ENCODE peak calls at places on chromosomes 13 and 19, in six cellular contexts. One of them, this sample, is unnamed. For H3K27me3 and H3K36me3, the result is how much of the 10 kb centered on the place peaks cover.

GRCh38 chr13:44768233-44768632 is 192.1 kb upstream of the TSC22D1 start:
- DNase-seq in Caco-2: no peak
- DNase-seq in heart left ventricle: no peak
- DNase-seq in psoas muscle: no peak
- DNase-seq in cardiac muscle cell: peak
- DNase-seq in Panc1: no peak
- DNase-seq in this sample: peak

GRCh38 chr13:39577833-39578232 is 25.2 kb downstream of the LHFPL6 start:
- DNase-seq in psoas muscle: no peak
- DNase-seq in Panc1: no peak
- DNase-seq in cardiac muscle cell: no peak
- DNase-seq in Caco-2: no peak
- DNase-seq in heart left ventricle: peak
- DNase-seq in this sample: no peak

GRCh38 chr13:99314640-99315176 is 7.5 kb upstream of the GPR183 start:
- DNase-seq in heart left ventricle: no peak
- DNase-seq in Caco-2: no peak
- DNase-seq in psoas muscle: no peak
- DNase-seq in Panc1: no peak
- DNase-seq in cardiac muscle cell: peak
- DNase-seq in this sample: peak

GRCh38 chr13:24923305-24923640 is 159.3 kb downstream of the RNF17 start:
- DNase-seq in Panc1: no peak
- DNase-seq in cardiac muscle cell: peak
- DNase-seq in heart left ventricle: no peak
- DNase-seq in psoas muscle: no peak
- DNase-seq in Caco-2: no peak
- DNase-seq in this sample: peak

GRCh38 chr13:45446181-45446580 is 18.6 kb upstream of the COG3 start:
- DNase-seq in heart left ventricle: no peak
- DNase-seq in Panc1: no peak
- DNase-seq in psoas muscle: no peak
- DNase-seq in cardiac muscle cell: no peak
- DNase-seq in Caco-2: no peak
- DNase-seq in this sample: no peak

GRCh38 chr19:47848871-47849473 is 10.1 kb upstream of the TPRX2 start:
- DNase-seq in cardiac muscle cell: peak
- DNase-seq in heart left ventricle: no peak
- DNase-seq in Caco-2: no peak
- DNase-seq in psoas muscle: no peak
- DNase-seq in Panc1: no peak
- DNase-seq in this sample: peak

GRCh38 chr19:6424190-6424938 is at the start of gene KHSRP:
- DNase-seq in cardiac muscle cell: no peak
- DNase-seq in heart left ventricle: peak
- DNase-seq in Caco-2: peak
- DNase-seq in Panc1: no peak
- DNase-seq in psoas muscle: peak
- DNase-seq in this sample: peak

GRCh38 chr13:36965767-36966166 is 33.4 kb downstream of the ALG5 start:
- DNase-seq in heart left ventricle: no peak
- DNase-seq in cardiac muscle cell: peak
- DNase-seq in psoas muscle: no peak
- DNase-seq in Caco-2: no peak
- DNase-seq in Panc1: no peak
- DNase-seq in this sample: no peak

GRCh38 chr19:45179063-45179847 is 671 bp downstream of the BLOC1S3 start:
- DNase-seq in cardiac muscle cell: peak
- DNase-seq in heart left ventricle: peak
- DNase-seq in psoas muscle: peak
- DNase-seq in Caco-2: peak
- DNase-seq in Panc1: no peak
- DNase-seq in this sample: peak

GRCh38 chr19:10173527-10173926 is 21.2 kb downstream of the DNMT1 start:
- DNase-seq in cardiac muscle cell: peak
- DNase-seq in Caco-2: no peak
- DNase-seq in Panc1: no peak
- DNase-seq in psoas muscle: no peak
- DNase-seq in heart left ventricle: no peak
- DNase-seq in this sample: no peak

GRCh38 chr19:1069009-1069779 is 2.2 kb downstream of the ARHGAP45 start:
- DNase-seq in Panc1: no peak
- DNase-seq in Caco-2: no peak
- DNase-seq in cardiac muscle cell: no peak
- DNase-seq in psoas muscle: peak
- DNase-seq in heart left ventricle: peak
- DNase-seq in this sample: peak

GRCh38 chr13:20411638-20412342 is 113.9 kb downstream of the CRYL1 start:
- DNase-seq in Caco-2: no peak
- DNase-seq in psoas muscle: no peak
- DNase-seq in cardiac muscle cell: no peak
- DNase-seq in heart left ventricle: no peak
- DNase-seq in Panc1: no peak
- DNase-seq in this sample: peak

GRCh38 chr13:67186985-67187569 is 43.1 kb downstream of the PCDH9 start:
- DNase-seq in Panc1: no peak
- DNase-seq in cardiac muscle cell: no peak
- DNase-seq in psoas muscle: no peak
- DNase-seq in Caco-2: no peak
- DNase-seq in heart left ventricle: no peak
- DNase-seq in this sample: no peak

GRCh38 chr13:28659611-28659970 is 661 bp downstream of the POMP start:
- DNase-seq in cardiac muscle cell: peak
- DNase-seq in psoas muscle: no peak
- DNase-seq in heart left ventricle: no peak
- DNase-seq in Caco-2: no peak
- DNase-seq in Panc1: no peak
- DNase-seq in this sample: peak
- H3K27me3 ChIP-seq in cardiac muscle cell: under half
- H3K27me3 ChIP-seq in psoas muscle: under half
- H3K27me3 ChIP-seq in heart left ventricle: under half
- H3K27me3 ChIP-seq in Caco-2: under half
- H3K27me3 ChIP-seq in Panc1: under half
- H3K27me3 ChIP-seq in this sample: under half

GRCh38 chr13:48491423-48492122 is 41.3 kb downstream of the RCBTB2 start:
- DNase-seq in Panc1: no peak
- DNase-seq in Caco-2: no peak
- DNase-seq in psoas muscle: no peak
- DNase-seq in cardiac muscle cell: no peak
- DNase-seq in heart left ventricle: no peak
- DNase-seq in this sample: no peak
- H3K4me3 ChIP-seq in Panc1: no peak
- H3K4me3 ChIP-seq in Caco-2: no peak
- H3K4me3 ChIP-seq in psoas muscle: peak
- H3K4me3 ChIP-seq in cardiac muscle cell: no peak
- H3K4me3 ChIP-seq in heart left ventricle: peak
- H3K4me3 ChIP-seq in this sample: peak

GRCh38 chr19:12949363-12950284 is 4.0 kb downstream of the RAD23A start:
- DNase-seq in cardiac muscle cell: no peak
- DNase-seq in heart left ventricle: no peak
- DNase-seq in psoas muscle: peak
- DNase-seq in Panc1: no peak
- DNase-seq in Caco-2: no peak
- DNase-seq in this sample: no peak
- H3K36me3 ChIP-seq in cardiac muscle cell: under half
- H3K36me3 ChIP-seq in heart left ventricle: under half
- H3K36me3 ChIP-seq in psoas muscle: half or more
- H3K36me3 ChIP-seq in Panc1: under half
- H3K36me3 ChIP-seq in Caco-2: under half
- H3K36me3 ChIP-seq in this sample: under half

GRCh38 chr13:21996049-21996448 is 325.2 kb downstream of the FGF9 start:
- DNase-seq in heart left ventricle: no peak
- DNase-seq in Panc1: no peak
- DNase-seq in Caco-2: no peak
- DNase-seq in cardiac muscle cell: no peak
- DNase-seq in psoas muscle: no peak
- DNase-seq in this sample: no peak

GRCh38 chr13:21997726-21998125 is 326.9 kb downstream of the FGF9 start:
- DNase-seq in Caco-2: no peak
- DNase-seq in heart left ventricle: no peak
- DNase-seq in Panc1: no peak
- DNase-seq in cardiac muscle cell: no peak
- DNase-seq in psoas muscle: no peak
- DNase-seq in this sample: no peak

GRCh38 chr13:21999666-22000065 is 328.8 kb downstream of the FGF9 start:
- DNase-seq in Panc1: no peak
- DNase-seq in Caco-2: no peak
- DNase-seq in heart left ventricle: no peak
- DNase-seq in psoas muscle: no peak
- DNase-seq in cardiac muscle cell: no peak
- DNase-seq in this sample: no peak

GRCh38 chr13:22000191-22000590 is 329.3 kb downstream of the FGF9 start:
- DNase-seq in Caco-2: no peak
- DNase-seq in psoas muscle: no peak
- DNase-seq in heart left ventricle: no peak
- DNase-seq in Panc1: no peak
- DNase-seq in cardiac muscle cell: no peak
- DNase-seq in this sample: no peak

GRCh38 chr13:21998279-21998678 is 327.4 kb downstream of the FGF9 start:
- DNase-seq in Panc1: no peak
- DNase-seq in cardiac muscle cell: no peak
- DNase-seq in heart left ventricle: no peak
- DNase-seq in psoas muscle: no peak
- DNase-seq in Caco-2: peak
- DNase-seq in this sample: no peak
- H3K27me3 ChIP-seq in Panc1: under half
- H3K27me3 ChIP-seq in cardiac muscle cell: under half
- H3K27me3 ChIP-seq in heart left ventricle: under half
- H3K27me3 ChIP-seq in psoas muscle: under half
- H3K27me3 ChIP-seq in Caco-2: under half
- H3K27me3 ChIP-seq in this sample: under half

GRCh38 chr19:46785054-46785979 is 3.1 kb downstream of the SLC1A5 start:
- DNase-seq in psoas muscle: no peak
- DNase-seq in heart left ventricle: no peak
- DNase-seq in Caco-2: no peak
- DNase-seq in Panc1: no peak
- DNase-seq in cardiac muscle cell: peak
- DNase-seq in this sample: no peak

GRCh38 chr19:46784262-46785053 is 3.9 kb downstream of the SLC1A5 start:
- DNase-seq in psoas muscle: peak
- DNase-seq in heart left ventricle: peak
- DNase-seq in Panc1: no peak
- DNase-seq in Caco-2: peak
- DNase-seq in cardiac muscle cell: peak
- DNase-seq in this sample: no peak

GRCh38 chr19:46782355-46783019 is 5.9 kb downstream of the SLC1A5 start:
- DNase-seq in Panc1: no peak
- DNase-seq in Caco-2: no peak
- DNase-seq in heart left ventricle: no peak
- DNase-seq in cardiac muscle cell: no peak
- DNase-seq in psoas muscle: no peak
- DNase-seq in this sample: no peak

GRCh38 chr19:46785980-46786235 is 2.5 kb downstream of the SLC1A5 start:
- DNase-seq in psoas muscle: no peak
- DNase-seq in Panc1: no peak
- DNase-seq in cardiac muscle cell: no peak
- DNase-seq in heart left ventricle: no peak
- DNase-seq in Caco-2: no peak
- DNase-seq in this sample: no peak

DNA sequence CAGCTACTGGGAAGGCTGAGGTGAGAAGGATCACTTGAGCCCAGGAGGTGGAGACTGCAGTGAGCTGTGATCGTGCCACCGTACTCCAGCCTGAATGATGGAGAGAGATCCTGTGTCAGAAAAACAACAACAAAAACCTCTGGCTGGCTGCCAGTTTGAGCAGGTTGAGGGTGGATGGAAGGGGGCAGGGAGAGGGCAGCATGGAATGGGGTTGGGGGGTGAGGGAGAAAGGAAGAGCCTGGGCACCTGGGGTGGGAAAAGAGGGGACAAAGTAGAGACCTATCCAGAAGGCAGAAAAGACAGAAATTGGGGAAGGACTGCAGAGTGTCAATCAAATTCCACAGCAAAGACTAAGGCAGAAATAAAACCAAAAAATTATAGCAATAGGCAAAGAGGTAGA is 4.7 kb downstream of the SLC1A5 start:
- DNase-seq in Panc1: no peak
- DNase-seq in psoas muscle: no peak
- DNase-seq in cardiac muscle cell: no peak
- DNase-seq in heart left ventricle: no peak
- DNase-seq in Caco-2: no peak
- DNase-seq in this sample: no peak
- H3K4me3 ChIP-seq in Panc1: peak
- H3K4me3 ChIP-seq in psoas muscle: no peak
- H3K4me3 ChIP-seq in cardiac muscle cell: no peak
- H3K4me3 ChIP-seq in heart left ventricle: no peak
- H3K4me3 ChIP-seq in Caco-2: no peak
- H3K4me3 ChIP-seq in this sample: no peak

GRCh38 chr19:31511098-31511497 is 161.9 kb upstream of the TSHZ3 start:
- DNase-seq in Panc1: no peak
- DNase-seq in psoas muscle: no peak
- DNase-seq in heart left ventricle: no peak
- DNase-seq in cardiac muscle cell: no peak
- DNase-seq in Caco-2: no peak
- DNase-seq in this sample: no peak
- H3K36me3 ChIP-seq in Panc1: under half
- H3K36me3 ChIP-seq in psoas muscle: under half
- H3K36me3 ChIP-seq in heart left ventricle: under half
- H3K36me3 ChIP-seq in cardiac muscle cell: under half
- H3K36me3 ChIP-seq in Caco-2: under half
- H3K36me3 ChIP-seq in this sample: under half

DNA sequence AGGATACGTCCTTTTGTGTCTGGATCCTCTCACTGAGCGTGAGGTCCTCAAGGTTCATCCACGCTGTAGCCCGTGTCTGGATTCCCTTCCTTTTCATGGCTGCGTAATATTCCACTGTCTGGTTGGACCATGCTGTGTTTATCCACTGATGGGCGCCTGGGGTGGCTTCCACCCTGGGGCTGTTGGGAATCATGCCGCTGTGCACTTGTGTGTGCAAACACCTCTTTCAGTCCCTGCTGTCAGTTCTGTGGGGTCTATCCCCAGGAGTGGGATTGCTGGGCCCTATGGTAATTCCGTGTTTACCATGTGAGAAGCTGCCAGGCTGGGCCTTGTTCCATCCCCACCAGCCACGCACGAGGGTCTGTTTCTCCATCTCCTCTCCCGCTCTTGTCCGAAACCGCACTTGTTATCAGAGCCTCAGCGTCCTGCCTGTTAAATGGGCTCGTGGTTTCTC is 98.6 kb downstream of the GADD45B start:
- DNase-seq in psoas muscle: no peak
- DNase-seq in cardiac muscle cell: no peak
- DNase-seq in heart left ventricle: no peak
- DNase-seq in Caco-2: no peak
- DNase-seq in Panc1: no peak
- DNase-seq in this sample: no peak
- H3K27me3 ChIP-seq in psoas muscle: under half
- H3K27me3 ChIP-seq in cardiac muscle cell: under half
- H3K27me3 ChIP-seq in heart left ventricle: under half
- H3K27me3 ChIP-seq in Caco-2: under half
- H3K27me3 ChIP-seq in Panc1: under half
- H3K27me3 ChIP-seq in this sample: under half